ENCODE peak calls at places on chromosomes 11 and 22, in five cellular contexts. K, X, R, D and G are unnamed samples.

GRCh38 chr11:86414032-86414431 is 39.3 kb downstream of the CCDC81 start:
- DNase-seq in K (no peak), X (no peak), R (no peak), D (no peak), G (no peak)

GRCh38 chr11:106156290-106156937 is 79.0 kb downstream of the AASDHPPT start:
- DNase-seq in K (no peak), X (peak; percentile 13), R (peak; percentile 30), D (peak; percentile 3), G (peak; percentile 24)

GRCh38 chr11:42631223-42631843 is 680.5 kb upstream of the API5 start:
- DNase-seq in K (no peak), X (no peak), R (no peak), D (no peak), G (no peak)

GRCh38 chr11:45233121-45233803 is 52.9 kb downstream of the SYT13 start:
- DNase-seq in K (peak; percentile 30), X (peak; percentile 15), R (no peak), D (peak; percentile 40), G (peak; percentile 87)

GRCh38 chr22:24107668-24108067 is 73.6 kb upstream of the SUSD2 start:
- DNase-seq in K (no peak), X (no peak), R (peak; percentile 76), D (no peak), G (no peak)

GRCh38 chr11:117589024-117589423 is 208.0 kb downstream of the DSCAML1 start:
- DNase-seq in K (no peak), X (no peak), R (no peak), D (peak; percentile 31), G (no peak)

GRCh38 chr11:18907391-18907790 is 31.8 kb downstream of the MRGPRX1 start:
- DNase-seq in K (no peak), X (peak; percentile 12), R (no peak), D (no peak), G (no peak)

GRCh38 chr11:30586251-30587144 is at the start of gene MPPED2:
- DNase-seq in K (no peak), X (peak; percentile 82), R (no peak), D (no peak), G (peak; percentile 74)

GRCh38 chr11:109033627-109034340 is 368.9 kb downstream of the DDX10 start:
- DNase-seq in K (no peak), X (no peak), R (peak; percentile 94), D (no peak), G (no peak)

GRCh38 chr22:22591348-22592299 is 32.6 kb upstream of the PRAME start:
- DNase-seq in K (no peak), X (no peak), R (no peak), D (no peak), G (no peak)